ENCODE peak calls at places on chromosomes 2 and 18, in four cellular contexts. One of them, this sample, is unnamed.
A peak's percentile ranks its signal among the peaks of the same experiment; 100 is the strongest.

GRCh38 chr2:71742953-71743601 is 289.7 kb downstream of the DYSF start:
- DNase-seq in prostate gland: peak; percentile 93
- DNase-seq in heart left ventricle: peak; percentile 64
- DNase-seq in Peyer's patch: peak; percentile 75
- DNase-seq in this sample: peak; percentile 87

GRCh38 chr2:72951303-72952095 is 34.2 kb downstream of the EMX1 start:
- DNase-seq in Peyer's patch: no peak
- DNase-seq in heart left ventricle: no peak
- DNase-seq in prostate gland: no peak
- DNase-seq in this sample: no peak

GRCh38 chr18:43855376-43855775 is 578.1 kb upstream of the SYT4 start:
- DNase-seq in prostate gland: no peak
- DNase-seq in heart left ventricle: no peak
- DNase-seq in Peyer's patch: no peak
- DNase-seq in this sample: no peak

GRCh38 chr18:53380063-53380639 is 844.3 kb downstream of the MBD2 start:
- DNase-seq in Peyer's patch: no peak
- DNase-seq in prostate gland: no peak
- DNase-seq in heart left ventricle: no peak
- DNase-seq in this sample: no peak

GRCh38 chr2:241592126-241592845 is 33.7 kb downstream of the BOK start:
- DNase-seq in heart left ventricle: no peak
- DNase-seq in prostate gland: no peak
- DNase-seq in Peyer's patch: no peak
- DNase-seq in this sample: no peak

GRCh38 chr2:38201784-38202183 is 125.8 kb upstream of the CYP1B1 start:
- DNase-seq in Peyer's patch: no peak
- DNase-seq in prostate gland: no peak
- DNase-seq in heart left ventricle: no peak
- DNase-seq in this sample: no peak

GRCh38 chr18:11852048-11852341 is 782 bp downstream of the CHMP1B start:
- DNase-seq in Peyer's patch: no peak
- DNase-seq in heart left ventricle: no peak
- DNase-seq in prostate gland: no peak
- DNase-seq in this sample: peak; percentile 86

GRCh38 chr2:216354236-216354788 is 18.0 kb downstream of the MARCHF4 start:
- DNase-seq in prostate gland: no peak
- DNase-seq in Peyer's patch: no peak
- DNase-seq in heart left ventricle: no peak
- DNase-seq in this sample: no peak

GRCh38 chr2:101360229-101360628 is 27.1 kb downstream of the CREG2 start:
- DNase-seq in Peyer's patch: no peak
- DNase-seq in prostate gland: no peak
- DNase-seq in heart left ventricle: no peak
- DNase-seq in this sample: no peak

GRCh38 chr18:48475635-48476549 is 62.9 kb upstream of the CTIF start:
- DNase-seq in Peyer's patch: peak; percentile 61
- DNase-seq in heart left ventricle: peak; percentile 41
- DNase-seq in prostate gland: peak; percentile 42
- DNase-seq in this sample: peak; percentile 53

GRCh38 chr2:124382067-124382618 is 357.1 kb downstream of the CNTNAP5 start:
- DNase-seq in prostate gland: no peak
- DNase-seq in Peyer's patch: no peak
- DNase-seq in heart left ventricle: no peak
- DNase-seq in this sample: no peak

GRCh38 chr18:46071894-46072867 is at the start of gene PSTPIP2:
- DNase-seq in heart left ventricle: peak; percentile 61
- DNase-seq in prostate gland: peak; percentile 64
- DNase-seq in Peyer's patch: peak; percentile 83
- DNase-seq in this sample: peak; percentile 63

GRCh38 chr2:85089464-85090072 is 43.6 kb upstream of the TCF7L1 start:
- DNase-seq in heart left ventricle: no peak
- DNase-seq in prostate gland: no peak
- DNase-seq in Peyer's patch: no peak
- DNase-seq in this sample: no peak

GRCh38 chr2:233513953-233514655 is 52.5 kb downstream of the USP40 start:
- DNase-seq in Peyer's patch: peak; percentile 62
- DNase-seq in prostate gland: peak; percentile 22
- DNase-seq in heart left ventricle: no peak
- DNase-seq in this sample: no peak

GRCh38 chr2:228652366-228652765 is 470.9 kb upstream of the SPHKAP start:
- DNase-seq in prostate gland: no peak
- DNase-seq in Peyer's patch: no peak
- DNase-seq in heart left ventricle: no peak
- DNase-seq in this sample: no peak

GRCh38 chr2:125073440-125073839 is 1048.4 kb downstream of the CNTNAP5 start:
- DNase-seq in prostate gland: no peak
- DNase-seq in Peyer's patch: no peak
- DNase-seq in heart left ventricle: no peak
- DNase-seq in this sample: no peak

GRCh38 chr2:239930378-239930777 is 94.8 kb downstream of the NDUFA10 start:
- DNase-seq in Peyer's patch: peak; percentile 27
- DNase-seq in heart left ventricle: no peak
- DNase-seq in prostate gland: no peak
- DNase-seq in this sample: peak; percentile 11

GRCh38 chr2:117785740-117786139 is 28.8 kb upstream of the DDX18 start:
- DNase-seq in prostate gland: peak; percentile 5
- DNase-seq in heart left ventricle: peak; percentile 11
- DNase-seq in Peyer's patch: peak; percentile 50
- DNase-seq in this sample: no peak

DNA sequence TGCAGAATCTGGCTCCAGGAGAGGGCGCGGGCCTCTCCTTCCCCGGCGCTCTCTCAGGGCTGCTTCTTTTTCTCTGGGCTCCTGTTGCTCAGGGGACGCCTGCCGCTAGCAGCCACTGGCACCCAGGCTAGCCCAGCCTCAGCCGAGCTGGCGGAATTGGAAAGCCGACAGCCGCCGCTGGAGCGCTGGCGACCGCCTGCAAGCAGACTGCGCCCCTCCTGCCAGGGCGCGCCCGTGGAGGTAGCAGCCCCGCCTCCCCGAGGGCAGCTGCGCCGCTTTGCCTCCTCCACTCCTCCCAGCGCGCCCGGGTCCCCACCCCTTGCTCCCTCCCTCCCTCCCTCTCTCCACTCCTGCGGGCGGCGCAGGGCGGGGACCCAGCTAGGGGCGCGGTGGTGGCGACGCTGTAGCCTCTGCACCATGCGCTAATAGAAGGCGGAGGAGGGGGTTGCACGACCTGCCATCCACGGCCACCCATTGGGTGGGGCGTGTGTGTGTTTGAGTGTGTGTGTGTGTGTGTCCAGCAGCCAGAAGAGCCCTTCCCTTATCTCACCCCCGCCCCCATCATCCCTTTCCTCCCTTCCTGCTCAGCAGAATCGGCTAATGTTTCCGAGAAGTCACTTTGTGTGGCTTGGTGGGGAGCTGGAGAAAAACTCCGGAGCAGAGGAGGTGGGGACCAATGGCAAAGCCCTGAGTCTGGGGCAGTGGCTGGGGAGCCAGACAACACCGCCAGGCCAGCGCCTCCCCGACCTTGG is at the start of gene SCN9A:
- DNase-seq in prostate gland: peak; percentile 62
- DNase-seq in heart left ventricle: peak; percentile 68
- DNase-seq in Peyer's patch: peak; percentile 76
- DNase-seq in this sample: peak; percentile 92
- TF ChIP-seq POLR2A in prostate gland: no peak
- TF ChIP-seq POLR2A in heart left ventricle: no peak
- TF ChIP-seq POLR2A in Peyer's patch: no peak
- TF ChIP-seq POLR2A in this sample: no peak

DNA sequence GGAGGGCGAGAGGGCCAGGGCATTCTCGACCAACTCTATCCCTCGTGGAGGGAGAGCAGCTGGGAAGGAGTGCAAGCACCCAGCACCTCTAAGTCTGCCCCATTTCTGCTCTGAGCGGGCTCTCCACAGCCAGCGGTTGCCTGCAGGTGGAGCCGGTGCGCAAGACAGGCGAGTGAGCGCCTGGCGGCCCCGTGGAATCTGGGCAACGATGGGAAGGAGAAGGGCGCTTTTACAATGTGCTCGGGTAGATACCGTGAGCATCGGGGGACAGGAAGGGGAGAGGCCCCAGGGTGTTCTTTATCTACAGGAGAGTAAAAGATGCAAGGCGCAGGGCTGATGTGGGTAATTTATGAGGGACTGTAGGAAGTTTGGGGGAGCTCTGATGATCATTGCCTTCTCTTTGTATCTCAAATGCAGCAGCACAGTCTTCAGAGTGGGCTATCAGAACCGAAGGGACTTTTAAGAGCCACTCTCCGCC is 867 bp upstream of the TTL start:
- DNase-seq in prostate gland: peak; percentile 77
- DNase-seq in heart left ventricle: peak; percentile 83
- DNase-seq in Peyer's patch: peak; percentile 93
- DNase-seq in this sample: peak; percentile 70
- TF ChIP-seq CTCF in prostate gland: peak; percentile 53
- TF ChIP-seq CTCF in heart left ventricle: peak; percentile 68
- TF ChIP-seq CTCF in Peyer's patch: peak; percentile 61
- TF ChIP-seq CTCF in this sample: peak; percentile 13

DNA sequence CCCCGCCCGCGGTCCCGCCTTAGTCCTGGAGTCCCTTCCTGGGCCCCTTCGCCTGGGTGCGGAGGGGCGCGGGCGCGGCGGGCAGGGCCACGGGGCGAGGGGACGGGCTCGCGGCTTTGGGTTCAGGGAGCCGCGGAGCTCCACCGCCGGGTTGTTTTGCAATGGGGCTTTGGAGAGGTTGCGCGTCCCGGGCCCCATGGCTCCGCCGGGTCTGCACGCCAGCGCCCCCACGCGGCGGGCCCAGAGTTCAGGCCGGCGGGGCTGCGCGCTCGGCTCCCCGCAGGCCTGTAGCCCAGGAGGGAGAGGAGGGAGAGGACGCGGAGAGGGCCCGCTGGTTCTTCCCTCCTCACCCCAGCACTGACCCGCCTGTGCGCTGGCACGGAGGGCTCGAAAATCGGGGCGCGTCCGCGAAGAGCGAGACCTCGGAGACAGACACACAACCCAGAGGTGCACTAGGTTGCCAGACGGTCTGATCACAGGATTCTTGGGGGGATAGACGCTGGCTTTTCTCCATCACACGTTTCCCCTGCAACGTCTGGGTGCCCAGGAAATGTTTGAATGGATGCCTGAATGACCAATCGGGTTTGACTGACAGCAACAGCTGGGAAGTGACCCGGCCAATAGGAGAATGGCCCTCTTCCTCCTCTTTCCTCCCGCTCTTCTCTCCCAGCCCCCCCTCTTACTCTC is 4.9 kb upstream of the SIX2 start:
- DNase-seq in heart left ventricle: peak; percentile 42
- DNase-seq in Peyer's patch: no peak
- DNase-seq in prostate gland: no peak
- DNase-seq in this sample: no peak
- TF ChIP-seq POLR2A in heart left ventricle: no peak
- TF ChIP-seq POLR2A in Peyer's patch: no peak
- TF ChIP-seq POLR2A in prostate gland: no peak
- TF ChIP-seq POLR2A in this sample: no peak

DNA sequence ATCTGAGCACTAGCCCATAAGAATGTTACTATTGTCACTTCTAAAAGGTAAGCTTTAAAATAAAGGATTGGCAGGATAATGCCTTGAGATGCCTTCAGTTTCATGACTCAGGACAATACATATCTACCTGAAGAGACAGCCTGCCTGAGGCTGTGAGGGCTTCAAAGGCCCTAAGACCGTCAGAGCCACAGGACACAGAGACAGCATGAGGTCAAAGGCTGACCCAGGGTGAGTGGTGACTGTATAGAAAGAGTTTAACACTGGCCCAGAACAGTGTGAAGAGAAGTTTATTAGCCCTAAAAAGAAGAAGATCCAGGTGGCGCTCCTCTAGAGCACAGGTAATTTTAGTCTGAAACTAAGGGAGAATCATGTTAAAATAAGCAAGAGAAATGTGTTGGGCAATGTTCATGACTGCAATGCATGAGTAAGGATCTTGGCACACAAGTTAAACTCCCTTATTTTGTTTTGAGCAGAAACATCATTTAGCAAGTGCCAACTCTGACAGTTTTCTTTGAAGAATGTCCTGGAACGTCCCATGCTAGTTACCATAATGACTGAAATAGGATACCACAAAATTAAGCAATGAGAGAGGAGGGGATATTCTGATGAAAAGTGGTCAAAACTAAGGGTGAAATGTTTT is 78.1 kb upstream of the FAM110C start:
- DNase-seq in heart left ventricle: no peak
- DNase-seq in Peyer's patch: no peak
- DNase-seq in prostate gland: no peak
- DNase-seq in this sample: no peak
- TF ChIP-seq CTCF in heart left ventricle: no peak
- TF ChIP-seq CTCF in Peyer's patch: no peak
- TF ChIP-seq CTCF in prostate gland: no peak
- TF ChIP-seq CTCF in this sample: no peak

DNA sequence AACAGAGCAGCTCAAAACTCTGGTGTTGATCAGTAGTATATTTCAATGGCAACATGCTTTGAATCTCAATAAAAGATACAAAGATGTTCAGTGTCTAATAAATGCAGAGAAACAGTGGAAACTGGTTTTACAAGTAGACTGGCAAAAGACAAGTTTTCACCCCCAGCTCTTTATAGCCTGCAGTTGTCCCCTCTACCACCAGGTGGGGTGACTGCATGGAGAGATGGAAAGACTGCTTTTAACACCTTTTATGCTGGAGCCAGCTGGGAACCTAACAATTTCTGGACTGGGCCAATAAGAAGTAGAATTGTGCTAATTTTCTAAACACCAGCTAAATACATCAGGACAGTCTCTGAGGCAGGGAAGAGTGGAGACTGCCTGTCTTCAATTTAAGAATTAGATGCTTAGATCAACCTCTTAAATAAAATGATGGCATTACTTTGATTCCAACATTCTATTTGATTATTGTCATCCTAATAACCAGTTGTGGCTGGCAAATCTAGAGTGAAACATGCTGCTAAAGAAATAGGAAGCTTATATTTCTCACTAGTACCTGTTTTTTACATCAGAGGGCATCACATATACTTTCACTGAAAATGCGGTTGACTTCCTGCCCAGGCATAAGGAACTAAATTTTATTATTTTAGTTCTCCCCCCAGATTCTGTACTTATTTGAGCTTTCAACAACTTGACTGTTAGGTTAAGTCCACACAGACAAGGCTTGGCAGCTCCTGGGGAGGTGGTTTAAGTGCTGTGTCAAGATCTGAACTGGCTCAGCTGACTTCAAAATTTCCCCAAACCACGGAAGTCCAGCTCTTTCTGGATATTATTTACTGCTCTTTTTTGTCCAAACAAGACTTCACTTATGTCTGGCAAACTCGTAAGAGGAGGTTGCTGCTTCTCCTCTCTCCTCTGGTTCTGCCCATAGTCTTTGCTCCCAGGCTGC is 140.5 kb downstream of the TPGS2 start:
- DNase-seq in prostate gland: peak; percentile 81
- DNase-seq in Peyer's patch: peak; percentile 77
- DNase-seq in heart left ventricle: no peak
- DNase-seq in this sample: peak; percentile 89
- TF ChIP-seq POLR2A in prostate gland: no peak
- TF ChIP-seq POLR2A in Peyer's patch: no peak
- TF ChIP-seq POLR2A in heart left ventricle: no peak
- TF ChIP-seq POLR2A in this sample: no peak

DNA sequence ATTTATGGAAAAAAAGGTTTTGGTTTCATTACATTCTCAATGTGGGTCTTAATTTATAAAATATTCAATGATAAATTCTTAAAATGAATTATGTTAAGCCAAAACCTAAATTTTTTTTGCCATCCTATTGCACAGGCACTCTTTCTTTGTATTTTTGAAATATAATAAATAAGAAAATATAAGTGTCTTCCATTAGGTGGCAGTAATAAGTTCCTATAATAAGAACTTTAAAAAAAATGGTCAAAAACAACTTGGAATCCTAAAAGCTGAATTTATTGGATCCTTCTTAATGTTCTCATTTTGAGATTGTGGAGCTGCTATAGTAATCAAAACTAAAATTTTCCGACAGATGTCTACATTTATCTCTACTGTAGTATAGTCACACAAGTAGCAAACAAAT is 5.7 kb downstream of the CALCRL start:
- DNase-seq in prostate gland: no peak
- DNase-seq in Peyer's patch: no peak
- DNase-seq in heart left ventricle: no peak
- DNase-seq in this sample: no peak
- TF ChIP-seq CTCF in prostate gland: no peak
- TF ChIP-seq CTCF in Peyer's patch: no peak
- TF ChIP-seq CTCF in heart left ventricle: no peak
- TF ChIP-seq CTCF in this sample: no peak

This sample was measured in lower leg skin.